ENCODE peak calls at places on chromosome 21, in ten cellular contexts. One of them, this sample, is unnamed.

GRCh38 chr21:38758815-38759214 is 46.9 kb upstream of the ETS2 start:
- DNase-seq in activated CD8-positive, alpha-beta T cell treated with anti-CD3 and anti-CD28 coated beads for 36 hours: no peak
- DNase-seq in neural progenitor cell: no peak
- DNase-seq in activated gamma-delta T cell treated with Interleukin-2 at 50 U/mL for 16 hours: no peak
- DNase-seq in pancreas: no peak
- DNase-seq in activated T-cell treated with anti-CD3 and anti-CD28 coated beads, Interleukin-2, amount 50 U/mL, for 4 hours: no peak
- DNase-seq in dorsolateral prefrontal cortex: no peak
- DNase-seq in NCI-H1417: no peak
- DNase-seq in ELR: no peak
- DNase-seq in uterus: no peak
- DNase-seq in this sample: no peak

GRCh38 chr21:36854391-36854790 is 112.1 kb downstream of the HLCS start:
- DNase-seq in activated CD8-positive, alpha-beta T cell treated with anti-CD3 and anti-CD28 coated beads for 36 hours: peak; percentile 57
- DNase-seq in neural progenitor cell: peak; percentile 84
- DNase-seq in activated gamma-delta T cell treated with Interleukin-2 at 50 U/mL for 16 hours: no peak
- DNase-seq in pancreas: no peak
- DNase-seq in activated T-cell treated with anti-CD3 and anti-CD28 coated beads, Interleukin-2, amount 50 U/mL, for 4 hours: no peak
- DNase-seq in dorsolateral prefrontal cortex: peak; percentile 48
- DNase-seq in NCI-H1417: peak; percentile 13
- DNase-seq in ELR: peak; percentile 63
- DNase-seq in uterus: no peak
- DNase-seq in this sample: peak; percentile 58

GRCh38 chr21:25938673-25939395 is 204.1 kb downstream of the GABPA start:
- DNase-seq in activated CD8-positive, alpha-beta T cell treated with anti-CD3 and anti-CD28 coated beads for 36 hours: no peak
- DNase-seq in neural progenitor cell: no peak
- DNase-seq in activated gamma-delta T cell treated with Interleukin-2 at 50 U/mL for 16 hours: no peak
- DNase-seq in pancreas: no peak
- DNase-seq in activated T-cell treated with anti-CD3 and anti-CD28 coated beads, Interleukin-2, amount 50 U/mL, for 4 hours: no peak
- DNase-seq in dorsolateral prefrontal cortex: no peak
- DNase-seq in NCI-H1417: no peak
- DNase-seq in ELR: no peak
- DNase-seq in uterus: no peak
- DNase-seq in this sample: no peak

GRCh38 chr21:28523367-28523766 is 469.3 kb downstream of the LTN1 start:
- DNase-seq in activated CD8-positive, alpha-beta T cell treated with anti-CD3 and anti-CD28 coated beads for 36 hours: no peak
- DNase-seq in neural progenitor cell: no peak
- DNase-seq in activated gamma-delta T cell treated with Interleukin-2 at 50 U/mL for 16 hours: no peak
- DNase-seq in pancreas: no peak
- DNase-seq in activated T-cell treated with anti-CD3 and anti-CD28 coated beads, Interleukin-2, amount 50 U/mL, for 4 hours: no peak
- DNase-seq in dorsolateral prefrontal cortex: no peak
- DNase-seq in NCI-H1417: no peak
- DNase-seq in ELR: no peak
- DNase-seq in uterus: no peak
- DNase-seq in this sample: no peak

GRCh38 chr21:44444286-44444931 is 10.9 kb upstream of the LRRC3 start:
- DNase-seq in activated CD8-positive, alpha-beta T cell treated with anti-CD3 and anti-CD28 coated beads for 36 hours: peak; percentile 17
- DNase-seq in neural progenitor cell: peak; percentile 56
- DNase-seq in activated gamma-delta T cell treated with Interleukin-2 at 50 U/mL for 16 hours: no peak
- DNase-seq in pancreas: no peak
- DNase-seq in activated T-cell treated with anti-CD3 and anti-CD28 coated beads, Interleukin-2, amount 50 U/mL, for 4 hours: no peak
- DNase-seq in dorsolateral prefrontal cortex: no peak
- DNase-seq in NCI-H1417: no peak
- DNase-seq in ELR: peak; percentile 6
- DNase-seq in uterus: no peak
- DNase-seq in this sample: no peak

GRCh38 chr21:44724926-44725325 is 13.6 kb upstream of the TSPEAR start:
- DNase-seq in activated CD8-positive, alpha-beta T cell treated with anti-CD3 and anti-CD28 coated beads for 36 hours: no peak
- DNase-seq in neural progenitor cell: no peak
- DNase-seq in activated gamma-delta T cell treated with Interleukin-2 at 50 U/mL for 16 hours: no peak
- DNase-seq in pancreas: no peak
- DNase-seq in activated T-cell treated with anti-CD3 and anti-CD28 coated beads, Interleukin-2, amount 50 U/mL, for 4 hours: no peak
- DNase-seq in dorsolateral prefrontal cortex: no peak
- DNase-seq in NCI-H1417: no peak
- DNase-seq in ELR: no peak
- DNase-seq in uterus: no peak
- DNase-seq in this sample: no peak

GRCh38 chr21:39637197-39637970 is 24.6 kb downstream of the B3GALT5 start:
- DNase-seq in activated CD8-positive, alpha-beta T cell treated with anti-CD3 and anti-CD28 coated beads for 36 hours: no peak
- DNase-seq in neural progenitor cell: peak; percentile 52
- DNase-seq in activated gamma-delta T cell treated with Interleukin-2 at 50 U/mL for 16 hours: no peak
- DNase-seq in pancreas: no peak
- DNase-seq in activated T-cell treated with anti-CD3 and anti-CD28 coated beads, Interleukin-2, amount 50 U/mL, for 4 hours: no peak
- DNase-seq in dorsolateral prefrontal cortex: no peak
- DNase-seq in NCI-H1417: peak; percentile 89
- DNase-seq in ELR: no peak
- DNase-seq in uterus: no peak
- DNase-seq in this sample: no peak

GRCh38 chr21:17612023-17612564 is 607 bp downstream of the BTG3 start:
- DNase-seq in activated CD8-positive, alpha-beta T cell treated with anti-CD3 and anti-CD28 coated beads for 36 hours: peak; percentile 32
- DNase-seq in neural progenitor cell: no peak
- DNase-seq in activated gamma-delta T cell treated with Interleukin-2 at 50 U/mL for 16 hours: peak; percentile 4
- DNase-seq in pancreas: peak; percentile 73
- DNase-seq in activated T-cell treated with anti-CD3 and anti-CD28 coated beads, Interleukin-2, amount 50 U/mL, for 4 hours: peak; percentile 5
- DNase-seq in dorsolateral prefrontal cortex: no peak
- DNase-seq in NCI-H1417: peak; percentile 80
- DNase-seq in ELR: peak; percentile 57
- DNase-seq in uterus: peak; percentile 47
- DNase-seq in this sample: peak; percentile 69

GRCh38 chr21:46081022-46081861 is 16.7 kb upstream of the COL6A2 start:
- DNase-seq in activated CD8-positive, alpha-beta T cell treated with anti-CD3 and anti-CD28 coated beads for 36 hours: no peak
- DNase-seq in neural progenitor cell: no peak
- DNase-seq in activated gamma-delta T cell treated with Interleukin-2 at 50 U/mL for 16 hours: no peak
- DNase-seq in pancreas: no peak
- DNase-seq in activated T-cell treated with anti-CD3 and anti-CD28 coated beads, Interleukin-2, amount 50 U/mL, for 4 hours: no peak
- DNase-seq in dorsolateral prefrontal cortex: no peak
- DNase-seq in NCI-H1417: no peak
- DNase-seq in ELR: peak; percentile 43
- DNase-seq in uterus: peak; percentile 26
- DNase-seq in this sample: peak; percentile 43

GRCh38 chr21:38806153-38806941 is 618 bp downstream of the ETS2 start:
- DNase-seq in activated CD8-positive, alpha-beta T cell treated with anti-CD3 and anti-CD28 coated beads for 36 hours: peak; percentile 64
- DNase-seq in neural progenitor cell: peak; percentile 77
- DNase-seq in activated gamma-delta T cell treated with Interleukin-2 at 50 U/mL for 16 hours: peak; percentile 34
- DNase-seq in pancreas: peak; percentile 79
- DNase-seq in activated T-cell treated with anti-CD3 and anti-CD28 coated beads, Interleukin-2, amount 50 U/mL, for 4 hours: peak; percentile 22
- DNase-seq in dorsolateral prefrontal cortex: no peak
- DNase-seq in NCI-H1417: peak; percentile 79
- DNase-seq in ELR: peak; percentile 36
- DNase-seq in uterus: no peak
- DNase-seq in this sample: no peak

GRCh38 chr21:39348040-39348354 is 891 bp downstream of the HMGN1 start:
- DNase-seq in activated CD8-positive, alpha-beta T cell treated with anti-CD3 and anti-CD28 coated beads for 36 hours: no peak
- DNase-seq in neural progenitor cell: no peak
- DNase-seq in activated gamma-delta T cell treated with Interleukin-2 at 50 U/mL for 16 hours: no peak
- DNase-seq in pancreas: no peak
- DNase-seq in activated T-cell treated with anti-CD3 and anti-CD28 coated beads, Interleukin-2, amount 50 U/mL, for 4 hours: no peak
- DNase-seq in dorsolateral prefrontal cortex: no peak
- DNase-seq in NCI-H1417: no peak
- DNase-seq in ELR: peak; percentile 46
- DNase-seq in uterus: no peak
- DNase-seq in this sample: no peak

GRCh38 chr21:42992943-42993712 is 18.8 kb downstream of the PKNOX1 start:
- DNase-seq in activated CD8-positive, alpha-beta T cell treated with anti-CD3 and anti-CD28 coated beads for 36 hours: no peak
- DNase-seq in neural progenitor cell: no peak
- DNase-seq in activated gamma-delta T cell treated with Interleukin-2 at 50 U/mL for 16 hours: no peak
- DNase-seq in pancreas: no peak
- DNase-seq in activated T-cell treated with anti-CD3 and anti-CD28 coated beads, Interleukin-2, amount 50 U/mL, for 4 hours: no peak
- DNase-seq in dorsolateral prefrontal cortex: no peak
- DNase-seq in NCI-H1417: no peak
- DNase-seq in ELR: peak; percentile 38
- DNase-seq in uterus: no peak
- DNase-seq in this sample: no peak

GRCh38 chr21:34182436-34182835 is 109.1 kb downstream of the MRPS6 start:
- DNase-seq in activated CD8-positive, alpha-beta T cell treated with anti-CD3 and anti-CD28 coated beads for 36 hours: no peak
- DNase-seq in neural progenitor cell: no peak
- DNase-seq in activated gamma-delta T cell treated with Interleukin-2 at 50 U/mL for 16 hours: no peak
- DNase-seq in pancreas: no peak
- DNase-seq in activated T-cell treated with anti-CD3 and anti-CD28 coated beads, Interleukin-2, amount 50 U/mL, for 4 hours: no peak
- DNase-seq in dorsolateral prefrontal cortex: no peak
- DNase-seq in NCI-H1417: no peak
- DNase-seq in ELR: no peak
- DNase-seq in uterus: no peak
- DNase-seq in this sample: no peak

GRCh38 chr21:38325216-38325615 is 68.4 kb downstream of the KCNJ15 start:
- DNase-seq in activated CD8-positive, alpha-beta T cell treated with anti-CD3 and anti-CD28 coated beads for 36 hours: no peak
- DNase-seq in neural progenitor cell: no peak
- DNase-seq in activated gamma-delta T cell treated with Interleukin-2 at 50 U/mL for 16 hours: no peak
- DNase-seq in pancreas: no peak
- DNase-seq in activated T-cell treated with anti-CD3 and anti-CD28 coated beads, Interleukin-2, amount 50 U/mL, for 4 hours: no peak
- DNase-seq in dorsolateral prefrontal cortex: no peak
- DNase-seq in NCI-H1417: no peak
- DNase-seq in ELR: no peak
- DNase-seq in uterus: no peak
- DNase-seq in this sample: no peak

GRCh38 chr21:28674807-28675206 is 317.9 kb downstream of the LTN1 start:
- DNase-seq in activated CD8-positive, alpha-beta T cell treated with anti-CD3 and anti-CD28 coated beads for 36 hours: no peak
- DNase-seq in neural progenitor cell: no peak
- DNase-seq in activated gamma-delta T cell treated with Interleukin-2 at 50 U/mL for 16 hours: no peak
- DNase-seq in pancreas: no peak
- DNase-seq in activated T-cell treated with anti-CD3 and anti-CD28 coated beads, Interleukin-2, amount 50 U/mL, for 4 hours: no peak
- DNase-seq in dorsolateral prefrontal cortex: no peak
- DNase-seq in NCI-H1417: no peak
- DNase-seq in ELR: no peak
- DNase-seq in uterus: no peak
- DNase-seq in this sample: no peak

GRCh38 chr21:42613756-42614155 is 39.7 kb upstream of the PDE9A start:
- DNase-seq in activated CD8-positive, alpha-beta T cell treated with anti-CD3 and anti-CD28 coated beads for 36 hours: no peak
- DNase-seq in neural progenitor cell: no peak
- DNase-seq in activated gamma-delta T cell treated with Interleukin-2 at 50 U/mL for 16 hours: no peak
- DNase-seq in pancreas: no peak
- DNase-seq in activated T-cell treated with anti-CD3 and anti-CD28 coated beads, Interleukin-2, amount 50 U/mL, for 4 hours: no peak
- DNase-seq in dorsolateral prefrontal cortex: no peak
- DNase-seq in NCI-H1417: no peak
- DNase-seq in ELR: no peak
- DNase-seq in uterus: no peak
- DNase-seq in this sample: no peak

GRCh38 chr21:45670731-45671130 is 27.2 kb downstream of the PCBP3 start:
- DNase-seq in activated CD8-positive, alpha-beta T cell treated with anti-CD3 and anti-CD28 coated beads for 36 hours: no peak
- DNase-seq in neural progenitor cell: no peak
- DNase-seq in activated gamma-delta T cell treated with Interleukin-2 at 50 U/mL for 16 hours: no peak
- DNase-seq in pancreas: no peak
- DNase-seq in activated T-cell treated with anti-CD3 and anti-CD28 coated beads, Interleukin-2, amount 50 U/mL, for 4 hours: no peak
- DNase-seq in dorsolateral prefrontal cortex: no peak
- DNase-seq in NCI-H1417: no peak
- DNase-seq in ELR: no peak
- DNase-seq in uterus: no peak
- DNase-seq in this sample: no peak

GRCh38 chr21:15063081-15063820 is 1.5 kb downstream of the NRIP1 start:
- DNase-seq in activated CD8-positive, alpha-beta T cell treated with anti-CD3 and anti-CD28 coated beads for 36 hours: peak; percentile 54
- DNase-seq in neural progenitor cell: peak; percentile 40
- DNase-seq in activated gamma-delta T cell treated with Interleukin-2 at 50 U/mL for 16 hours: no peak
- DNase-seq in pancreas: no peak
- DNase-seq in activated T-cell treated with anti-CD3 and anti-CD28 coated beads, Interleukin-2, amount 50 U/mL, for 4 hours: peak; percentile 38
- DNase-seq in dorsolateral prefrontal cortex: no peak
- DNase-seq in NCI-H1417: peak; percentile 50
- DNase-seq in ELR: peak; percentile 40
- DNase-seq in uterus: no peak
- DNase-seq in this sample: peak; percentile 31

GRCh38 chr21:44990921-44991320 is 51.1 kb downstream of the SLX9 start:
- DNase-seq in activated CD8-positive, alpha-beta T cell treated with anti-CD3 and anti-CD28 coated beads for 36 hours: no peak
- DNase-seq in neural progenitor cell: no peak
- DNase-seq in activated gamma-delta T cell treated with Interleukin-2 at 50 U/mL for 16 hours: no peak
- DNase-seq in pancreas: peak; percentile 52
- DNase-seq in activated T-cell treated with anti-CD3 and anti-CD28 coated beads, Interleukin-2, amount 50 U/mL, for 4 hours: no peak
- DNase-seq in dorsolateral prefrontal cortex: no peak
- DNase-seq in NCI-H1417: no peak
- DNase-seq in ELR: no peak
- DNase-seq in uterus: no peak
- DNase-seq in this sample: no peak

GRCh38 chr21:39334611-39335010 is 14.3 kb downstream of the HMGN1 start:
- DNase-seq in activated CD8-positive, alpha-beta T cell treated with anti-CD3 and anti-CD28 coated beads for 36 hours: no peak
- DNase-seq in neural progenitor cell: no peak
- DNase-seq in activated gamma-delta T cell treated with Interleukin-2 at 50 U/mL for 16 hours: no peak
- DNase-seq in pancreas: no peak
- DNase-seq in activated T-cell treated with anti-CD3 and anti-CD28 coated beads, Interleukin-2, amount 50 U/mL, for 4 hours: no peak
- DNase-seq in dorsolateral prefrontal cortex: no peak
- DNase-seq in NCI-H1417: no peak
- DNase-seq in ELR: no peak
- DNase-seq in uterus: no peak
- DNase-seq in this sample: no peak

GRCh38 chr21:45644041-45644906 is 749 bp downstream of the PCBP3 start:
- DNase-seq in activated CD8-positive, alpha-beta T cell treated with anti-CD3 and anti-CD28 coated beads for 36 hours: peak; percentile 38
- DNase-seq in neural progenitor cell: peak; percentile 60
- DNase-seq in activated gamma-delta T cell treated with Interleukin-2 at 50 U/mL for 16 hours: no peak
- DNase-seq in pancreas: peak; percentile 48
- DNase-seq in activated T-cell treated with anti-CD3 and anti-CD28 coated beads, Interleukin-2, amount 50 U/mL, for 4 hours: no peak
- DNase-seq in dorsolateral prefrontal cortex: no peak
- DNase-seq in NCI-H1417: peak; percentile 64
- DNase-seq in ELR: no peak
- DNase-seq in uterus: no peak
- DNase-seq in this sample: peak; percentile 56

GRCh38 chr21:46196733-46197132 is 12.5 kb upstream of the SPATC1L start:
- DNase-seq in activated CD8-positive, alpha-beta T cell treated with anti-CD3 and anti-CD28 coated beads for 36 hours: no peak
- DNase-seq in neural progenitor cell: no peak
- DNase-seq in activated gamma-delta T cell treated with Interleukin-2 at 50 U/mL for 16 hours: no peak
- DNase-seq in pancreas: no peak
- DNase-seq in activated T-cell treated with anti-CD3 and anti-CD28 coated beads, Interleukin-2, amount 50 U/mL, for 4 hours: no peak
- DNase-seq in dorsolateral prefrontal cortex: peak; percentile 11
- DNase-seq in NCI-H1417: no peak
- DNase-seq in ELR: no peak
- DNase-seq in uterus: peak; percentile 8
- DNase-seq in this sample: no peak

GRCh38 chr21:23887709-23888303 is 1719.5 kb downstream of the MRPL39 start:
- DNase-seq in activated CD8-positive, alpha-beta T cell treated with anti-CD3 and anti-CD28 coated beads for 36 hours: peak; percentile 44
- DNase-seq in neural progenitor cell: no peak
- DNase-seq in activated gamma-delta T cell treated with Interleukin-2 at 50 U/mL for 16 hours: peak; percentile 23
- DNase-seq in pancreas: no peak
- DNase-seq in activated T-cell treated with anti-CD3 and anti-CD28 coated beads, Interleukin-2, amount 50 U/mL, for 4 hours: peak; percentile 22
- DNase-seq in dorsolateral prefrontal cortex: no peak
- DNase-seq in NCI-H1417: no peak
- DNase-seq in ELR: peak; percentile 43
- DNase-seq in uterus: no peak
- DNase-seq in this sample: peak; percentile 12

GRCh38 chr21:36762636-36763035 is 63.7 kb downstream of the SIM2 start:
- DNase-seq in activated CD8-positive, alpha-beta T cell treated with anti-CD3 and anti-CD28 coated beads for 36 hours: no peak
- DNase-seq in neural progenitor cell: no peak
- DNase-seq in activated gamma-delta T cell treated with Interleukin-2 at 50 U/mL for 16 hours: no peak
- DNase-seq in pancreas: no peak
- DNase-seq in activated T-cell treated with anti-CD3 and anti-CD28 coated beads, Interleukin-2, amount 50 U/mL, for 4 hours: no peak
- DNase-seq in dorsolateral prefrontal cortex: no peak
- DNase-seq in NCI-H1417: no peak
- DNase-seq in ELR: no peak
- DNase-seq in uterus: no peak
- DNase-seq in this sample: no peak

GRCh38 chr21:41507521-41508414 is at the start of gene TMPRSS2:
- DNase-seq in activated CD8-positive, alpha-beta T cell treated with anti-CD3 and anti-CD28 coated beads for 36 hours: no peak
- DNase-seq in neural progenitor cell: peak; percentile 72
- DNase-seq in activated gamma-delta T cell treated with Interleukin-2 at 50 U/mL for 16 hours: no peak
- DNase-seq in pancreas: peak; percentile 97
- DNase-seq in activated T-cell treated with anti-CD3 and anti-CD28 coated beads, Interleukin-2, amount 50 U/mL, for 4 hours: no peak
- DNase-seq in dorsolateral prefrontal cortex: no peak
- DNase-seq in NCI-H1417: peak; percentile 44
- DNase-seq in ELR: no peak
- DNase-seq in uterus: no peak
- DNase-seq in this sample: peak; percentile 54

GRCh38 chr21:34073032-34073748 is at the start of the genes MRPS6 and SLC5A3:
- DNase-seq in activated CD8-positive, alpha-beta T cell treated with anti-CD3 and anti-CD28 coated beads for 36 hours: peak; percentile 74
- DNase-seq in neural progenitor cell: peak; percentile 97
- DNase-seq in activated gamma-delta T cell treated with Interleukin-2 at 50 U/mL for 16 hours: peak; percentile 64
- DNase-seq in pancreas: peak; percentile 95
- DNase-seq in activated T-cell treated with anti-CD3 and anti-CD28 coated beads, Interleukin-2, amount 50 U/mL, for 4 hours: peak; percentile 64
- DNase-seq in dorsolateral prefrontal cortex: peak; percentile 58
- DNase-seq in NCI-H1417: peak; percentile 83
- DNase-seq in ELR: peak; percentile 85
- DNase-seq in uterus: peak; percentile 82
- DNase-seq in this sample: peak; percentile 92

GRCh38 chr21:46555225-46555617 is 49.7 kb downstream of the S100B start:
- DNase-seq in activated CD8-positive, alpha-beta T cell treated with anti-CD3 and anti-CD28 coated beads for 36 hours: no peak
- DNase-seq in neural progenitor cell: no peak
- DNase-seq in activated gamma-delta T cell treated with Interleukin-2 at 50 U/mL for 16 hours: no peak
- DNase-seq in pancreas: no peak
- DNase-seq in activated T-cell treated with anti-CD3 and anti-CD28 coated beads, Interleukin-2, amount 50 U/mL, for 4 hours: no peak
- DNase-seq in dorsolateral prefrontal cortex: no peak
- DNase-seq in NCI-H1417: no peak
- DNase-seq in ELR: no peak
- DNase-seq in uterus: no peak
- DNase-seq in this sample: no peak

GRCh38 chr21:35619184-35619583 is 441.1 kb downstream of the SETD4 start:
- DNase-seq in activated CD8-positive, alpha-beta T cell treated with anti-CD3 and anti-CD28 coated beads for 36 hours: no peak
- DNase-seq in neural progenitor cell: no peak
- DNase-seq in activated gamma-delta T cell treated with Interleukin-2 at 50 U/mL for 16 hours: no peak
- DNase-seq in pancreas: no peak
- DNase-seq in activated T-cell treated with anti-CD3 and anti-CD28 coated beads, Interleukin-2, amount 50 U/mL, for 4 hours: no peak
- DNase-seq in dorsolateral prefrontal cortex: no peak
- DNase-seq in NCI-H1417: no peak
- DNase-seq in ELR: peak; percentile 92
- DNase-seq in uterus: no peak
- DNase-seq in this sample: peak; percentile 87

This sample was measured in Daoy.